ENCODE peak calls at places on chromosome 13, in nine cellular contexts. N is fibroblast of lung; A is cardiac muscle cell; O is ascending aorta; V is cardiac fibroblast; B is CD8-positive, alpha-beta T cell; J is bronchial epithelial cell; Z is GM06990; K is heart left ventricle. L is an unnamed sample.

GRCh38 chr13:76725211-76725610 is 161.0 kb downstream of the KCTD12 start:
- DNase-seq in Z (no peak), A (no peak), J (no peak), N (peak), K (no peak), B (no peak), V (peak), O (no peak), L (peak)

GRCh38 chr13:67069117-67069767 is 160.9 kb downstream of the PCDH9 start:
- DNase-seq in Z (no peak), J (no peak), B (no peak), V (peak), A (no peak), N (no peak), K (no peak), O (no peak), L (no peak)

GRCh38 chr13:31846182-31846938 is 107.0 kb downstream of the RXFP2 start:
- DNase-seq in J (peak), V (peak), N (peak), K (peak), B (peak), O (peak), A (peak), Z (peak), L (peak)

GRCh38 chr13:27004389-27004788 is 167.2 kb downstream of the USP12 start:
- DNase-seq in O (peak), Z (no peak), B (no peak), K (no peak), N (no peak), J (no peak), A (no peak), V (no peak), L (no peak)

GRCh38 chr13:102326381-102327118 is 75.3 kb downstream of the FGF14 start:
- DNase-seq in O (no peak), K (no peak), J (no peak), Z (no peak), V (no peak), B (no peak), N (no peak), A (no peak), L (no peak)

GRCh38 chr13:59459972-59460371 is 703.8 kb downstream of the DIAPH3 start:
- DNase-seq in J (no peak), V (no peak), N (peak), O (no peak), A (no peak), K (no peak), B (no peak), Z (no peak), L (no peak)

GRCh38 chr13:73058432-73058740 is 419 bp upstream of the KLF5 start:
- DNase-seq in V (no peak), Z (no peak), O (no peak), A (no peak), J (no peak), B (no peak), N (no peak), K (no peak), L (no peak)

GRCh38 chr13:41648314-41648935 is 191.1 kb downstream of the RGCC start:
- DNase-seq in V (peak), B (no peak), Z (no peak), O (no peak), K (no peak), N (peak), A (no peak), J (peak), L (peak)

GRCh38 chr13:111241006-111241755 is 79.3 kb upstream of the TEX29 start:
- DNase-seq in V (no peak), K (no peak), N (no peak), J (no peak), Z (no peak), A (no peak), B (no peak), O (no peak), L (no peak)

GRCh38 chr13:20590568-20590967 is 23.6 kb downstream of the IFT88 start:
- DNase-seq in Z (no peak), A (no peak), J (no peak), O (no peak), K (no peak), B (no peak), V (no peak), N (no peak), L (no peak)

GRCh38 chr13:24670927-24671326 is 9.3 kb upstream of the ATP12A start:
- DNase-seq in Z (no peak), J (no peak), O (no peak), V (peak), K (no peak), B (no peak), N (peak), A (peak), L (no peak)
- TF ChIP-seq CTCF in Z (peak), J (peak), O (no peak), V (no peak), K (no peak), B (peak), N (no peak), A (no peak), L (peak)

DNA sequence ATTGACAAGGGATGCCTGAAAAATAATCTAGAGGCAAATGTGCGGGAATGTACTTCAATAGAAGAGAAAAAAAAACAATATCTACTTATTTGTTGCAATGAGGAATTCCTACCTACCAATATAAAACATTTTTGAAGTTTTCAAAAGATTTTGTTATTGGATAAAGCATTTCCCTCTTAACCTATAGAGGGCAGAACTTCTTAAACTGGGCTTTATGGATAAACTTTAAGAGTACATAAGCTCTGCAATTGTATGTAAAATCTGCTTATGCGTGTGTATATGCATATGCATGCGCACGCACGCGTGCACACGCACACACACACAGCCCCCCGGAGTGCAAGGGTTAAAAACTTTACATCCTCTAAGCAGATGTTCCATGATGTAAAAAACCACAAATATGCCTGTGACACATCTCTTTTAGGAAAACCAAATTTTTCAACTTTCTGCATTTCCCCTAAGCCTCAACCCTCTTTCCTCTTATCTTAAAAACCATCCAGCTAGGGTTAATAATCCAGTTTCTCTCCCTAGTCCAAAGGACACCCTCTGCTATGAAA is 73.1 kb upstream of the OXGR1 start:
- DNase-seq in A (no peak), J (no peak), N (peak), K (no peak), B (no peak), O (no peak), Z (peak), V (peak), L (peak)
- TF ChIP-seq CTCF in A (peak), J (no peak), N (no peak), K (no peak), B (no peak), O (no peak), Z (no peak), V (peak), L (peak)

DNA sequence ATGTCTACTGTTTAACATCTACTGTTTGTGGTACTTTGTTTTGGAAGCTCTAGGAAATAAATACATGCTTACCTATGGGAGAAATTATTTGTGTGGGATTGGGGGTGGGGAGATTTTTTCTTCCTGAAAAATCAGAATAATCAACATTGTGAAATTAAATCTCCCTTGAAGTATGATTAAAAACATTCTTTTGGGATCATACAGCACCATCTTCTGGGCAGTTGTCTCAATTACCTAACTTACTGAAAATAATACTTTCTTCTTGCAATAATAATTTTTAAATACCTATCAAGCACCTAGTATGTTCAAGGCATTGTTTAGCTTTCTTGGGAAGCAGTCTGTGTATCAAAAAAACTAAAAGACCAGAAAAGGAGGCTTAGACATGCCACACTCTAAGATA is 576.5 kb upstream of the ARGLU1 start:
- DNase-seq in A (no peak), N (peak), B (no peak), K (no peak), J (peak), O (no peak), Z (no peak), V (peak), L (peak)
- TF ChIP-seq CTCF in A (no peak), N (no peak), B (no peak), K (no peak), J (no peak), O (peak), Z (no peak), V (no peak), L (no peak)

GRCh38 chr13:28199089-28199488 is 60.7 kb downstream of the PAN3 start:
- DNase-seq in J (no peak), N (no peak), K (no peak), B (no peak), A (no peak), O (no peak), V (no peak), Z (no peak), L (no peak)
- TF ChIP-seq CTCF in J (no peak), N (no peak), K (peak), B (no peak), A (no peak), O (no peak), V (peak), Z (no peak), L (no peak)

DNA sequence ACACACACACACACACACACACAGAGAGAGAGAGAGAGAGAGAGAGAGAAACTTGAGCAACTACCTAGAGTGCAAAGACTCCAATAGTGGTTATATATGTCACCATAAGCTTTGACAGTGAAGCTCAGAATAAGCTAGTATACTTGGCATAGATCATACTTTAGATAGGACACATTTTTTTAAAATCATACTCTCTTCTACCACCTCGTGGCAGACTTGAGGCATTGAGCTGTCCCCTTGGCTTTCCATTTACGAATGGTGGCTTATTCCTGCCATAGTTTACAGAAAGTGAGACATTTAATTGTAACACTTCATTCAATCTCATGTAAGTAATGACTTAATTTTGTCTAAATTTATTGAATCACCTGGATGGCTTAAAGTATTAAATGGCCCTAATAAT is 108.2 kb downstream of the EDNRB start:
- DNase-seq in O (no peak), N (peak), B (no peak), V (peak), J (peak), K (no peak), Z (no peak), A (peak), L (peak)
- TF ChIP-seq CTCF in O (no peak), N (peak), B (peak), V (peak), J (peak), K (peak), Z (peak), A (no peak), L (peak)

DNA sequence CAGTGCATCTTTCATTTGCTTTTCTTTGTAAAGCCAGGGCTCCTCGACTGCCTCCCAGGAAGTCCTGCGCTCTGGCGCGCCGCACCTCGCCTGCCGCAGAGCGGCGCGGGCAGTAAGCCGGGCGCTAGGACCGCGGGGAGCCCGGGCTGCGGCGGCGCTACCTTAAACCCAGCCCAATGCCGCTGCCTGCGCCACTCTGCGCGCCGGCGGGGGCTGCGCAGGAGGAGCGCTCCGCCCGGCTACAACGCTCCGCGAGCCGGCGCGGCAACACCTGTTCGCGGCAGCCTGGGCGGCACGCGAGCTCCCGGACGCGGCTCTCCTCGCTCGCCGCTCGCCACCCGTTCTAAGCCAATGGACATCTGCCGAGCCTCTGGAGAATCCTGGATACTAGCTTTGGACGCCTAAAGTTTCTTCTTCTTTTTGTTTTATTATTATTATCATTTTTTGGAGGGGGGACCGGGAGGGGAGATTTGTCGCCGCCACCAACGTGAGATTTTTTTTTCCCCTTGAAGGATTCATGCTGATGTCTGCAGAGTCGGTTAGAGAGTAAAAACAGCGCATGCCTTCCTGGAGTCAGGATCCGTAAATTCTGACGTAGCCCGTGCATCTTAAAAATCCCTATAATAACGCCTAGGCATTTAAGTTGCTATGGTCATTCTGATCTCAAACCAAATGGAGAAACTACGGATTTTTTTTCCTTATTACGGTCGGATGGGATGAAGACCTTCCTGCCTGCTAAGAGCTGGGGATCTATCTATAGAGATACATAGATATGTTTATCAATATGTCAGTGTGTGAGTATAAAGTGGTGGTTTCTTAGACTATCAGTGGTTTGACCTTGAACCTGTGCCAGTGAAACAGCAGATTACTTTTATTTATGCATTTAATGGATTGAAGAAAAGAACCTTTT is at the start of gene FGF9:
- DNase-seq in B (peak), A (peak), J (peak), N (peak), K (peak), O (peak), Z (peak), V (peak), L (peak)
- TF ChIP-seq CTCF in B (no peak), A (no peak), J (peak), N (no peak), K (peak), O (no peak), Z (no peak), V (no peak), L (no peak)

GRCh38 chr13:100828226-100828625 is 153.6 kb upstream of the TMTC4 start:
- DNase-seq in A (peak), V (no peak), N (no peak), K (no peak), B (no peak), O (no peak), Z (no peak), J (no peak), L (no peak)
- TF ChIP-seq CTCF in A (no peak), V (no peak), N (no peak), K (no peak), B (no peak), O (no peak), Z (peak), J (no peak), L (peak)

GRCh38 chr13:53782400-53783030 is 753.9 kb downstream of the OLFM4 start:
- DNase-seq in K (no peak), N (peak), V (peak), O (no peak), J (peak), B (no peak), A (peak), Z (no peak), L (peak)
- TF ChIP-seq CTCF in K (peak), N (peak), V (peak), O (peak), J (peak), B (no peak), A (peak), Z (peak), L (peak)

L was measured in fibroblast of villous mesenchyme.